ENCODE peak calls at places on chromosome 16, in five cellular contexts. R is tibial nerve; D is upper lobe of left lung; T is naive thymus-derived CD4-positive, alpha-beta T cell; K is gastrocnemius medialis. S is an unnamed sample.

GRCh38 chr16:23901178-23902131 is 65.7 kb downstream of the PRKCB start:
- DNase-seq in R (no peak), D (no peak), T (no peak), K (no peak), S (no peak)

GRCh38 chr16:65658339-65659275 is 536.7 kb upstream of the CDH11 start:
- DNase-seq in R (no peak), D (no peak), T (no peak), K (no peak), S (no peak)

GRCh38 chr16:87203060-87203656 is 114.0 kb downstream of the C16orf95 start:
- DNase-seq in R (peak; percentile 59), D (peak; percentile 94), T (no peak), K (no peak), S (no peak)

GRCh38 chr16:75116081-75116910 is at the start of gene LDHD:
- DNase-seq in R (peak; percentile 73), D (peak; percentile 84), T (no peak), K (peak; percentile 89), S (no peak)

GRCh38 chr16:65315004-65315398 is 193.1 kb upstream of the CDH11 start:
- DNase-seq in R (peak; percentile 46), D (no peak), T (no peak), K (no peak), S (no peak)

GRCh38 chr16:1413684-1414531 is 596 bp downstream of the UNKL start:
- DNase-seq in R (no peak), D (peak; percentile 94), T (peak; percentile 44), K (no peak), S (peak; percentile 15)

GRCh38 chr16:19559242-19559910 is 3.9 kb downstream of the VPS35L start:
- DNase-seq in R (no peak), D (no peak), T (peak; percentile 25), K (no peak), S (no peak)

GRCh38 chr16:24846548-24847357 is 990 bp downstream of the SLC5A11 start:
- DNase-seq in R (no peak), D (no peak), T (no peak), K (no peak), S (no peak)

GRCh38 chr16:50007744-50008143 is 17.3 kb upstream of the CNEP1R1 start:
- DNase-seq in R (no peak), D (no peak), T (no peak), K (no peak), S (no peak)

GRCh38 chr16:71536752-71537499 is 10.7 kb downstream of the CHST4 start:
- DNase-seq in R (no peak), D (peak; percentile 61), T (no peak), K (no peak), S (no peak)

GRCh38 chr16:58773870-58774269 is 39.8 kb upstream of the GOT2 start:
- DNase-seq in R (no peak), D (no peak), T (no peak), K (no peak), S (no peak)

GRCh38 chr16:81137012-81137335 is 40.8 kb upstream of the GCSH start:
- DNase-seq in R (peak; percentile 19), D (no peak), T (no peak), K (no peak), S (no peak)

GRCh38 chr16:82460761-82461160 is 166.0 kb upstream of the CDH13 start:
- DNase-seq in R (no peak), D (no peak), T (no peak), K (no peak), S (no peak)

DNA sequence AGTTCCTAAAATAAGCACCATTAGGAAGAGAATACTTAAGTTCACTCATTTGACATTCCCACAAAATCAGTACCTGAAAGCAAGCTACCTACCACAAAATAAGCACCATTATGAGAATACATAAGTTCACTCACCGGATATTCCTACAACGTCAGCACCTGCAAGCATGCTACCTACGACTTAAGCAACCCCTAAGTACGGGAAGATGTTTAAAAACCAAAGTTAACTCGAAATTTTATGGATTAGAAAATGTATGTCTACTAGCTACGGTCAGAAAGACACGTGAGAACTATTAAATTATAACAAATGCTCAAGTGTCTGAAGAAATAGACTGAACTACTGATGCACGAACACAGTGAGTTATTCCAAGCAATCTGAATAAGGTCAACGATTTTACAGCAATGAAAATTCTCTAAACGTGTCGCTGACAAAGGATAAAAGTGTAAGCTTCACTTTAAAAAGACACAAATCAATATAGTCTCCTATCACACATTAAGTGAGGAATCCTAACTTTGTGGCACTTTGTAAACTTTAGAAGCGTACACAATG is 1.5 kb downstream of the GSPT1 start:
- DNase-seq in R (no peak), D (no peak), T (peak; percentile 54), K (no peak), S (no peak)
- H3K4me3 ChIP-seq in R (peak overlapping the region; percentile 86), D (peak overlapping the region; percentile 78), T (peak overlapping the region; percentile 74), K (peak overlapping the region; percentile 81), S (peak overlapping the region; percentile 67)

GRCh38 chr16:78048319-78048718 is 26.0 kb downstream of the CLEC3A start:
- DNase-seq in R (no peak), D (no peak), T (no peak), K (no peak), S (no peak)
- H3K4me1 ChIP-seq in R (peaks cover 3% of the 10 kb centered on the region), D (peaks cover 5% of the 10 kb centered on the region), T (no peaks in the 10 kb centered on the region), K (peaks cover 3% of the 10 kb centered on the region), S (no peaks in the 10 kb centered on the region)

DNA sequence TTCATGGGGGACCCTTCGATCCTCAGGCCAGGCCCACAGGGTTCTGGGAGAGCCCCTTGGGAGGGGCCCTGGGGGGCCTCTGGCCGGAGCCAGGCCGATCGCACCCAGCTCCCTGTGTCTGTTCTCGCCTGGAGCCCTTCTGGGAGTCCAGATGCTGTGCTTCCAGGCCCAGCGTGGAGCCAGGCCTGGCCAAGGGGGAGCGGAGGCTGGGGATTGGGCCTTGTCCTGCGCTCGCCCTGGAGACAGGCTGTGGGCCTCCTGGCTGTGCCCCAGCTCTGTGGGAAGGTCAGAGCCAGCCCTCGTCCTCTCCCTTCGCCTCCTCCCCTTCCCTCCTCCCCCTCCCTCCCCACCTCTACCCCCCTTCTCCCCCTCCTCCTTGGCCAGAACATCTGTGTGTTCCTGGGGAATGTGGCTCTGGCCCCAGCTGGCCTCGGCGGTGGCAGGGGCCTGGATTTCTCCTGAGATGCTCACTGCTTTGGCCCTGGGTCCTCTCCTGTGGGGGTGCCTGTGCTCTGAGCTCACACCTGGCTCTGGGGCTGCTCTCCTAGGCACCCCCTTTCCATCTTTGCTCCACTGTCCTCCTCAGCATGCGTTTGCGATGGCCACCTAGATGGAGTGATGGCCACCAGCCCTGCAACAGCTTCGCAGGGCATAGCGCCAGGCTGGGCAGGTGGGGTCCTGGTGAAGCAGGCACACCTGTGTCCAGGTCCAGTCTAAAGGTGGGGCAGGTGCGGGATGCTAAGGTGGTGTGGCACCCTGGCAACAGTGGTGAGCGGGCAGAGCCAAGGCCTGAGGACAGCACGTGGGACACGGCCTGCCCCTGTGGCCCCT is 90.6 kb upstream of the CIBAR2 start:
- DNase-seq in R (no peak), D (no peak), T (no peak), K (peak; percentile 44), S (no peak)
- H3K4me3 ChIP-seq in R (no peak overlapping the region), D (no peak overlapping the region), T (no peak overlapping the region), K (no peak overlapping the region), S (no peak overlapping the region)

GRCh38 chr16:17346774-17347569 is 123.8 kb downstream of the XYLT1 start:
- DNase-seq in R (no peak), D (no peak), T (no peak), K (no peak), S (no peak)

GRCh38 chr16:17343028-17343427 is 127.7 kb downstream of the XYLT1 start:
- DNase-seq in R (no peak), D (no peak), T (peak; percentile 58), K (no peak), S (peak; percentile 4)

GRCh38 chr16:17346441-17346773 is 124.4 kb downstream of the XYLT1 start:
- DNase-seq in R (no peak), D (no peak), T (no peak), K (no peak), S (no peak)

GRCh38 chr16:17343729-17344128 is 127.0 kb downstream of the XYLT1 start:
- DNase-seq in R (no peak), D (no peak), T (no peak), K (no peak), S (no peak)

DNA sequence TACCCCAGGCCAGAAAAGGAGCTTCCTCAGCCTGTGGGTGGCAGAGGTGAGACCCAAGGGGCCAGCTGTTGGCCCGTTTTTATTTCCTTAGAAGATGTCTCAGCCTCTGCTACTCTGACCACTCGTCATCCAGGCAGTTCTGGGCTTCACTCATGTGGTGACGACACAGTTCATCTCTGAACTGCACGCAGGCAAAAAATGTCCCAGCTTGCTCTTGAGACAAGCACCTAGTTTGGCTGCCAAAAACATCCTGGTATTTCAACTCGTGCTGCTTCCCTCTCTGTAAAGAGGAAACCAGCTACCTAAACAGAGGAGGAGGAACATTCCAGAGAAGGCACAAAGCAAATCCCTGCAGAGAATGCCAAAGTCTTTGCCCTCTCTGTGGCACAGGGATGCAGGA is 125.7 kb downstream of the XYLT1 start:
- DNase-seq in R (no peak), D (no peak), T (no peak), K (peak; percentile 39), S (no peak)
- H3K4me1 ChIP-seq in R (peaks cover 51% of the 10 kb centered on the region), D (peaks cover 47% of the 10 kb centered on the region), T (peaks cover 51% of the 10 kb centered on the region), K (peaks cover 16% of the 10 kb centered on the region), S (peaks cover 40% of the 10 kb centered on the region)

GRCh38 chr16:67423634-67424575 is 7.0 kb upstream of the HSD11B2 start:
- DNase-seq in R (no peak), D (no peak), T (no peak), K (no peak), S (no peak)

GRCh38 chr16:67425581-67425980 is 5.3 kb upstream of the HSD11B2 start:
- DNase-seq in R (no peak), D (no peak), T (no peak), K (no peak), S (no peak)

GRCh38 chr16:67426950-67427349 is 4.0 kb upstream of the HSD11B2 start:
- DNase-seq in R (no peak), D (no peak), T (no peak), K (no peak), S (no peak)

GRCh38 chr16:67426022-67426421 is 4.9 kb upstream of the HSD11B2 start:
- DNase-seq in R (no peak), D (no peak), T (no peak), K (no peak), S (no peak)

DNA sequence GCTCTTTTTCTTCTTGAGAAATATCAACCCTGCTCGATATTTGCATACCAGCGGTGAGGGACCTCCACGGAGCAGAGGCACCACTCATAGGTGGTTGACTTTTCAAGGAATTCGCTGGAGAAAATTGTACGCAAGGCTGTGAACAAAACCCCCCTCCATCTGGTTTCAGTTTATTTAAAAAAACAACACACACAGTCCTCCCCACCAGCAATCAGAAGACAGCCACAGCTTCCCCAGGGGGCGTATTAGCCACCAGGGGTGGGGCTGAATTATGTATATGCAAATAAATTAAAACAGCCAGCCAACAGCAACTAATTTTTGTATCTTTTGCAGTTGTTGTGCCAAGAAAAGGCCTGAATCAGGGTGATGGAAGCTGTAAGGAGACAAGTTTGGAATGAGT is 5.9 kb upstream of the HSD11B2 start:
- DNase-seq in R (no peak), D (no peak), T (no peak), K (no peak), S (no peak)
- H3K4me3 ChIP-seq in R (no peak overlapping the region), D (no peak overlapping the region), T (no peak overlapping the region), K (no peak overlapping the region), S (no peak overlapping the region)

S was measured in effector memory CD4-positive, alpha-beta T cell.